ENCODE peak calls at places on chromosomes 3 and 15, in four cellular contexts. One of them, this sample, is unnamed.

GRCh38 chr3:119628390-119628789 is 30.7 kb downstream of the PLA1A start:
- DNase-seq in fibroblast of lung: no peak
- DNase-seq in SK-N-SH: no peak
- DNase-seq in GM23248: no peak
- DNase-seq in this sample: no peak

GRCh38 chr15:35858707-35859106 is 312.7 kb upstream of the DPH6 start:
- DNase-seq in fibroblast of lung: peak
- DNase-seq in GM23248: no peak
- DNase-seq in SK-N-SH: no peak
- DNase-seq in this sample: no peak

GRCh38 chr3:51719413-51720025 is 12.7 kb downstream of the GRM2 start:
- DNase-seq in fibroblast of lung: no peak
- DNase-seq in SK-N-SH: peak
- DNase-seq in GM23248: no peak
- DNase-seq in this sample: no peak

GRCh38 chr15:40046721-40047412 is 7.9 kb upstream of the SRP14 start:
- DNase-seq in SK-N-SH: no peak
- DNase-seq in fibroblast of lung: peak
- DNase-seq in GM23248: peak
- DNase-seq in this sample: no peak

GRCh38 chr3:168517514-168518071 is 421.9 kb upstream of the GOLIM4 start:
- DNase-seq in GM23248: no peak
- DNase-seq in fibroblast of lung: peak
- DNase-seq in SK-N-SH: no peak
- DNase-seq in this sample: no peak

GRCh38 chr3:47583320-47584075 is 4.8 kb upstream of the CSPG5 start:
- DNase-seq in fibroblast of lung: no peak
- DNase-seq in GM23248: peak
- DNase-seq in SK-N-SH: no peak
- DNase-seq in this sample: no peak

GRCh38 chr15:64246364-64247189 is 83.8 kb upstream of the PPIB start:
- DNase-seq in fibroblast of lung: peak
- DNase-seq in SK-N-SH: no peak
- DNase-seq in GM23248: peak
- DNase-seq in this sample: peak

GRCh38 chr3:179076243-179077027 is 4.8 kb upstream of the ZMAT3 start:
- DNase-seq in SK-N-SH: no peak
- DNase-seq in fibroblast of lung: no peak
- DNase-seq in GM23248: no peak
- DNase-seq in this sample: no peak

GRCh38 chr15:68328485-68328884 is 50.9 kb downstream of the FEM1B start:
- DNase-seq in GM23248: peak
- DNase-seq in SK-N-SH: no peak
- DNase-seq in fibroblast of lung: no peak
- DNase-seq in this sample: no peak

GRCh38 chr3:196639517-196640500 is at the start of gene NRROS:
- DNase-seq in SK-N-SH: peak
- DNase-seq in GM23248: peak
- DNase-seq in fibroblast of lung: peak
- DNase-seq in this sample: peak

GRCh38 chr15:31207246-31207645 is 105.7 kb upstream of the TRPM1 start:
- DNase-seq in SK-N-SH: no peak
- DNase-seq in fibroblast of lung: no peak
- DNase-seq in GM23248: no peak
- DNase-seq in this sample: peak

GRCh38 chr3:188047536-188047935 is 106.4 kb upstream of the LPP start:
- DNase-seq in fibroblast of lung: no peak
- DNase-seq in SK-N-SH: no peak
- DNase-seq in GM23248: no peak
- DNase-seq in this sample: no peak

GRCh38 chr3:191136347-191136746 is 62.7 kb upstream of the OSTN start:
- DNase-seq in fibroblast of lung: peak
- DNase-seq in SK-N-SH: peak
- DNase-seq in GM23248: peak
- DNase-seq in this sample: peak

GRCh38 chr3:59443618-59444292 is 393.9 kb upstream of the CFAP20DC start:
- DNase-seq in SK-N-SH: no peak
- DNase-seq in GM23248: no peak
- DNase-seq in fibroblast of lung: no peak
- DNase-seq in this sample: no peak

GRCh38 chr15:83846847-83847246 is 192.9 kb downstream of the ADAMTSL3 start:
- DNase-seq in SK-N-SH: no peak
- DNase-seq in fibroblast of lung: peak
- DNase-seq in GM23248: peak
- DNase-seq in this sample: no peak

GRCh38 chr3:151345854-151346253 is 16.5 kb upstream of the P2RY13 start:
- DNase-seq in SK-N-SH: no peak
- DNase-seq in fibroblast of lung: peak
- DNase-seq in GM23248: peak
- DNase-seq in this sample: no peak

GRCh38 chr15:68229386-68230156 is at the start of gene CLN6:
- DNase-seq in SK-N-SH: peak
- DNase-seq in fibroblast of lung: peak
- DNase-seq in GM23248: peak
- DNase-seq in this sample: peak

GRCh38 chr3:124705552-124705951 is 24.7 kb upstream of the UMPS start:
- DNase-seq in GM23248: no peak
- DNase-seq in SK-N-SH: no peak
- DNase-seq in fibroblast of lung: no peak
- DNase-seq in this sample: no peak

GRCh38 chr15:80953001-80953952 is 36.3 kb downstream of the MESD start:
- DNase-seq in fibroblast of lung: no peak
- DNase-seq in GM23248: no peak
- DNase-seq in SK-N-SH: no peak
- DNase-seq in this sample: no peak

GRCh38 chr3:71144525-71145253 is 438.8 kb downstream of the FOXP1 start:
- DNase-seq in fibroblast of lung: peak
- DNase-seq in GM23248: no peak
- DNase-seq in SK-N-SH: no peak
- DNase-seq in this sample: no peak

GRCh38 chr15:70507772-70508351 is 255.5 kb downstream of the UACA start:
- DNase-seq in GM23248: peak
- DNase-seq in fibroblast of lung: peak
- DNase-seq in SK-N-SH: no peak
- DNase-seq in this sample: no peak

GRCh38 chr3:69806735-69807438 is 67.6 kb downstream of the MITF start:
- DNase-seq in GM23248: peak
- DNase-seq in fibroblast of lung: peak
- DNase-seq in SK-N-SH: no peak
- DNase-seq in this sample: no peak

GRCh38 chr15:36798366-36798765 is 218.9 kb downstream of the CDIN1 start:
- DNase-seq in fibroblast of lung: peak
- DNase-seq in GM23248: peak
- DNase-seq in SK-N-SH: no peak
- DNase-seq in this sample: no peak

GRCh38 chr15:89502867-89503595 is 6.6 kb upstream of the RHCG start:
- DNase-seq in GM23248: no peak
- DNase-seq in SK-N-SH: no peak
- DNase-seq in fibroblast of lung: no peak
- DNase-seq in this sample: no peak

GRCh38 chr3:167837430-167837829 is 101.9 kb downstream of the SERPINI1 start:
- DNase-seq in GM23248: no peak
- DNase-seq in SK-N-SH: no peak
- DNase-seq in fibroblast of lung: no peak
- DNase-seq in this sample: no peak

GRCh38 chr15:42491540-42492225 is 742 bp upstream of the ZNF106 start:
- DNase-seq in GM23248: peak
- DNase-seq in SK-N-SH: no peak
- DNase-seq in fibroblast of lung: peak
- DNase-seq in this sample: no peak

GRCh38 chr3:20080956-20081554 is 40.8 kb downstream of the KAT2B start:
- DNase-seq in fibroblast of lung: peak
- DNase-seq in SK-N-SH: peak
- DNase-seq in GM23248: no peak
- DNase-seq in this sample: no peak

GRCh38 chr15:32861741-32862140 is 143.9 kb downstream of the GREM1 start:
- DNase-seq in fibroblast of lung: peak
- DNase-seq in GM23248: peak
- DNase-seq in SK-N-SH: peak
- DNase-seq in this sample: peak

GRCh38 chr15:45612790-45613415 is 21.9 kb upstream of the SQOR start:
- DNase-seq in GM23248: peak
- DNase-seq in fibroblast of lung: peak
- DNase-seq in SK-N-SH: no peak
- DNase-seq in this sample: peak

GRCh38 chr15:89096664-89097063 is 8.4 kb downstream of the ABHD2 start:
- DNase-seq in SK-N-SH: no peak
- DNase-seq in GM23248: no peak
- DNase-seq in fibroblast of lung: no peak
- DNase-seq in this sample: no peak

GRCh38 chr3:65060904-65061303 is 373.1 kb upstream of the ADAMTS9 start:
- DNase-seq in GM23248: no peak
- DNase-seq in SK-N-SH: no peak
- DNase-seq in fibroblast of lung: no peak
- DNase-seq in this sample: no peak

GRCh38 chr3:140170612-140171011 is 235.6 kb downstream of the CLSTN2 start:
- DNase-seq in SK-N-SH: no peak
- DNase-seq in fibroblast of lung: no peak
- DNase-seq in GM23248: no peak
- DNase-seq in this sample: peak

GRCh38 chr3:109050591-109051167 is 67.3 kb downstream of the MORC1 start:
- DNase-seq in SK-N-SH: peak
- DNase-seq in fibroblast of lung: peak
- DNase-seq in GM23248: peak
- DNase-seq in this sample: peak

GRCh38 chr3:146640955-146641867 is 36.1 kb upstream of the PLSCR5 start:
- DNase-seq in GM23248: peak
- DNase-seq in SK-N-SH: peak
- DNase-seq in fibroblast of lung: peak
- DNase-seq in this sample: peak

GRCh38 chr3:57006048-57006709 is 54.3 kb upstream of the SPATA12 start:
- DNase-seq in fibroblast of lung: no peak
- DNase-seq in GM23248: no peak
- DNase-seq in SK-N-SH: no peak
- DNase-seq in this sample: no peak
- H3K4me2 ChIP-seq in fibroblast of lung: no peak
- H3K4me2 ChIP-seq in GM23248: peak
- H3K4me2 ChIP-seq in SK-N-SH: no peak
- H3K4me2 ChIP-seq in this sample: no peak

DNA sequence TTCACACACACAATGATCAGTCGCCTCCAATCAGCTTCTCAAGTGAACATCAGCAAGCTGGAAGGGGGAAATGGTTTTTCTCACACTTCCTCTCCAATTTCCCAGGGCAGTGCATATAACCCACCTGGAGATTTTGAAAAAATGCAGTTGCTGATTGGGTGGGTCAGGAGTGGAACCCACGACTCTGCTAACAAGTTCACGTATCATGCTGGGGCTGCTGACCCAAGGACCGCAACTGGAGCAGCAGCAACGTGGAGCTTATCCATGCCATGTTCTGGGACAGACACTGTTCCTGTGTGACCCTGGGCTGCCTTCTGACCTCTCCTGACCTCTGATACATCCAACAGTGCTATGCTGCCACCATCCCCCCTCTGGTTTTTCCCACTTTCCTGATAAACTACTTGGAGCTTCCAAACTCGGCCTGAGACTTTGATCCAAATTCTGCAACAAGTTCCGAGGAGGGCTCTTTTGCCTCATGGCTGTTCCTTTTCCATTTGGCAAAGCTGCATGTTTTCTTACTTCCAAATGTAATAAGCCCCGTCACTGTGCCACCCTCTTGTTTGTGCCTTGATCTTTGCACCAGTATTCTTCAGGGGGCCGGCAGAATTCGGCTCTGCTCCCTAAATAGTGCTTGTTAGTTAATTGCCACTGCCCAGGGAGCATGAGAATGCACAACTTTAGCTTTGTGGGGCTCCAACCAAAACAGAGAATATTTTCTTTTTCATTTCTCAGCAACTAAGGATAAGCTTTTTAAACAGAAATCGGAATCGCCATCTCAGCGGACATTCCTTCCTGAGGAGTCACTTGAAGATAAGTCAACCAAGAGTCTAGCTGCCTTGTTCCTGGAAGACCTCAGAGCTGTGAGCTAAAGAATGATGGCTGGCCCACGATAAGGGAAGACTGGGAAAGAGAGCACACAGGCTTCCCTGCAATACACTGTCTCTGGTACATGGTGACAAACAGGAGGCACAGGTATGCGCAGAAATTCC is 106.3 kb downstream of the LRIG1 start:
- DNase-seq in GM23248: peak
- DNase-seq in fibroblast of lung: peak
- DNase-seq in SK-N-SH: no peak
- DNase-seq in this sample: no peak
- H2AFZ ChIP-seq in GM23248: peak
- H2AFZ ChIP-seq in fibroblast of lung: no peak
- H2AFZ ChIP-seq in SK-N-SH: no peak
- H2AFZ ChIP-seq in this sample: no peak

DNA sequence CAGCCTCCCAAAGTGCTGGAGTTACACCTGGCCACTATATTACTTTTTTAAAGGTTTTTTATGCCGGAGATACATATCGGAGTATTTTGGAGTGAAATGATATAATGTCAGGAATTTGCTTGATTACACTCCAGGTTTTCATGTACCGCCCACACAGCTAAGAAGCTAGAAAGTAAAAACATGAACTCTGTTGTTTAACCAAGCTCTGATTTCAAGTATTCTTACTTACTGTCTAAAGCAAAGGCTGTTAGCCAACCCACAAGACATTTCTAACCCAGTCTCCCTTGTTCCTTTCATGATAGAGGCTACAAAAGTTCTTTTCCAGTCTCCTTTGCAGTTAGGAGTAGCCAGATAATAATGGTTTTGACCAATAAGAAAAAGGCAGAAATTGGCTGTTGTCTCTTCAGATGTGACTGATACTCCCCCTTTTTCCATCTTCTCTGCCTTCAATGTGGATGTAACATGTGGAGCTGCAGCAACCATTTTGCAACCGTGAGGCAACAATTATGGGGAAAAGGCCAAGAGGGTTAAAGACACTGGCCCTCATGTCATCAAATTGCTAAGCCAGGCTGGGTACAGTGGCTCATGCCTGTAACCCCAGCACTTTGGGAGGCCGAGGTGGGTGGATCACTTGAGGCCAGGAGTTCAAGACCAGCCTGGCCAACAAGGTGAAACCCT is 6.1 kb upstream of the CP start:
- DNase-seq in fibroblast of lung: peak
- DNase-seq in GM23248: peak
- DNase-seq in SK-N-SH: no peak
- DNase-seq in this sample: no peak
- H3K4me2 ChIP-seq in fibroblast of lung: no peak
- H3K4me2 ChIP-seq in GM23248: no peak
- H3K4me2 ChIP-seq in SK-N-SH: no peak
- H3K4me2 ChIP-seq in this sample: no peak

GRCh38 chr3:31378226-31378625 is 154.5 kb upstream of the STT3B start:
- DNase-seq in SK-N-SH: no peak
- DNase-seq in GM23248: no peak
- DNase-seq in fibroblast of lung: no peak
- DNase-seq in this sample: no peak
- H2AFZ ChIP-seq in SK-N-SH: no peak
- H2AFZ ChIP-seq in GM23248: no peak
- H2AFZ ChIP-seq in fibroblast of lung: no peak
- H2AFZ ChIP-seq in this sample: no peak

DNA sequence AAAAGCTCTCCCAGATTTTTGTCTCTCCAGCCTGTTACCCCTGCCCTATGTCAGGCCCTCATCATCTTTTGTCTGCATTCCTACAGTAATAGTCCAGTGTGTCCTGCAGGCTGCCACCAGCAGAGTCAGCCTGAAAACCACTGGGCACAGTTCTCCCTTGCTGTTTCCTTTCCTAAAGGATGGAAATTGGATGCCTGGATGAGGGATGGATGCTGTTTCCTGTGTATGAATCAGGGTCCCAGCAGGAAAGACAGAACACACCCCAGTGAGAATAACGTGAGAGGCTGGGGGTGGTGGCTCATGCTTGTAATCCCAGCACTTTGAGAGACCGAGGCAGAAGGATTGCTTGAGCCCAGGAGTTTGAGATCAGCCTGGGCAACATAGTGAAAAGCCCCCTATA is 3.3 kb upstream of the SNX33 start:
- DNase-seq in fibroblast of lung: peak
- DNase-seq in SK-N-SH: no peak
- DNase-seq in GM23248: no peak
- DNase-seq in this sample: no peak
- H3K4me2 ChIP-seq in fibroblast of lung: no peak
- H3K4me2 ChIP-seq in SK-N-SH: no peak
- H3K4me2 ChIP-seq in GM23248: no peak
- H3K4me2 ChIP-seq in this sample: no peak